ENCODE peak calls at places on chromosomes 4 and X, in five cellular contexts. One of them, this sample, is unnamed. For H3K27me3 and H3K36me3, the result is how much of the 10 kb centered on the place peaks cover.

GRCh38 chr4:17664755-17665154 is 50.3 kb downstream of the MED28 start:
- DNase-seq in aorta: no peak
- DNase-seq in tibial nerve: no peak
- DNase-seq in CD8-positive, alpha-beta T cell: no peak
- DNase-seq in neuronal stem cell: no peak
- DNase-seq in this sample: no peak

GRCh38 chrX:16113978-16114554 is 9.3 kb upstream of the GRPR start:
- DNase-seq in tibial nerve: no peak
- DNase-seq in neuronal stem cell: no peak
- DNase-seq in aorta: no peak
- DNase-seq in CD8-positive, alpha-beta T cell: no peak
- DNase-seq in this sample: no peak

GRCh38 chr4:128916832-128917231 is 107.3 kb downstream of the JADE1 start:
- DNase-seq in neuronal stem cell: no peak
- DNase-seq in tibial nerve: peak
- DNase-seq in aorta: no peak
- DNase-seq in CD8-positive, alpha-beta T cell: no peak
- DNase-seq in this sample: no peak

GRCh38 chr4:63170923-63171322 is 1238.3 kb downstream of the TECRL start:
- DNase-seq in neuronal stem cell: no peak
- DNase-seq in CD8-positive, alpha-beta T cell: no peak
- DNase-seq in tibial nerve: no peak
- DNase-seq in aorta: no peak
- DNase-seq in this sample: no peak

GRCh38 chrX:136166221-136166855 is 19.0 kb downstream of the FHL1 start:
- DNase-seq in aorta: no peak
- DNase-seq in tibial nerve: no peak
- DNase-seq in neuronal stem cell: no peak
- DNase-seq in CD8-positive, alpha-beta T cell: no peak
- DNase-seq in this sample: no peak

GRCh38 chr4:97367878-97368277 is 775.4 kb downstream of the STPG2 start:
- DNase-seq in aorta: no peak
- DNase-seq in neuronal stem cell: no peak
- DNase-seq in tibial nerve: no peak
- DNase-seq in CD8-positive, alpha-beta T cell: no peak
- DNase-seq in this sample: no peak

GRCh38 chrX:50707955-50708694 is 105.9 kb downstream of the SHROOM4 start:
- DNase-seq in CD8-positive, alpha-beta T cell: no peak
- DNase-seq in aorta: no peak
- DNase-seq in tibial nerve: no peak
- DNase-seq in neuronal stem cell: no peak
- DNase-seq in this sample: no peak

GRCh38 chrX:72381439-72382198 is 75.9 kb upstream of the CITED1 start:
- DNase-seq in aorta: no peak
- DNase-seq in CD8-positive, alpha-beta T cell: no peak
- DNase-seq in tibial nerve: no peak
- DNase-seq in neuronal stem cell: no peak
- DNase-seq in this sample: no peak

GRCh38 chrX:109889289-109890006 is 113.5 kb upstream of the TMEM164 start:
- DNase-seq in aorta: no peak
- DNase-seq in neuronal stem cell: no peak
- DNase-seq in tibial nerve: no peak
- DNase-seq in CD8-positive, alpha-beta T cell: no peak
- DNase-seq in this sample: no peak

GRCh38 chrX:41265615-41266014 is 68.3 kb upstream of the DDX3X start:
- DNase-seq in aorta: no peak
- DNase-seq in neuronal stem cell: no peak
- DNase-seq in CD8-positive, alpha-beta T cell: peak
- DNase-seq in tibial nerve: peak
- DNase-seq in this sample: no peak

GRCh38 chr4:179145746-179146530 is 1703.7 kb upstream of the AGA start:
- DNase-seq in CD8-positive, alpha-beta T cell: no peak
- DNase-seq in aorta: no peak
- DNase-seq in tibial nerve: no peak
- DNase-seq in neuronal stem cell: no peak
- DNase-seq in this sample: no peak

DNA sequence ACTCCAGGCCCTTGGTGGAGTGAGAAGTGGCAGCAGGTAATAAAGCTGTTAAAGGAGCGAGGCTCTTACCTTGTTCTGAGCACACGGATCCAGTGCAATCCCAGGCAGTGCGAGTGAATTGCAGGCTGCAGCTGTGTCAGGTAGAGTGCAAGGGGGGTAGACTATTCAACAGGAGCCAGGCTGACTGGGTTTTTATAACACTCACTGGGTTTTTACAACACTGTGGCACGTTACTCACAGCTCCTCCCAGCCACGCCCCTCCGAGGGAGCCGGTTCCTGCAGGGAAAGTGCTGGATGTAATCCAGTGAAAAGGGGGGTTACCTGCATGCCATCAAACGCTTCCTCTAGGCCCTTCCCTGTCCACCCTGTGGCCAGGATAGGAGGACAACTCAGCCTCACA is 358 bp downstream of the FGFBP1 start:
- DNase-seq in neuronal stem cell: no peak
- DNase-seq in tibial nerve: no peak
- DNase-seq in aorta: no peak
- DNase-seq in CD8-positive, alpha-beta T cell: no peak
- DNase-seq in this sample: peak
- H3K4me3 ChIP-seq in neuronal stem cell: no peak
- H3K4me3 ChIP-seq in tibial nerve: no peak
- H3K4me3 ChIP-seq in aorta: no peak
- H3K4me3 ChIP-seq in CD8-positive, alpha-beta T cell: no peak
- H3K4me3 ChIP-seq in this sample: no peak

DNA sequence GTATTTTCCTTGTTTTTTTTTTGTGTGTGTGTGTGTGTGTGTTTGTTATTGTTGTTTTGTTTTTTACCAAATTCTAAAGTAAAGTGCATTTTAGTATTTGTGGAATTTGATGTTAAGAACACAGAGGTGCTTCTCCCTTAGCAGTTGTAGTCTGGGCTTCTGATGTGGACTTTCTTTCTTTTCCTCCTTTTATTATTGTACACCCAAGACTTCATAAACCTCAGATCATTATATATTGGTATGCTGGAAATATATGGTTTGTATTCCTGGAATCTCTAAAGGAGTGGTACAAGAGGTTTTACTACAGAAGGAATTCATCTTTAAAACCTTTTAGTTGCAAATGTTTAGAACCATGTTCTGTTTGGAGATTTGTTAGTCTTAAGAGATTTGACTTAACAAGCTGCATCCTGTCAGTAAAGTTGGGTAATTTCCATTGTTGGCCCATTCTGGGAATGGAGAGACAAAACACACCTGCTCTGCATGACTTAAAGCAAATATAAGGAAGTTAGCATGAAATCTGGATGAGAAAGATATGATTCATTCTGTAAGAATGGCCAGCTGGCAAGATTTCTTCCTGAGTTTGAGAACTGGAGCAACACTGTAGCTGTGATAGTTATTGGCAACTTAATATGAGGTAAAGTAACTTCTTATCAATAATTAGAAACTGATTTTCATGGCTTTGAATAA is 64.0 kb downstream of the SMAD1 start:
- DNase-seq in neuronal stem cell: no peak
- DNase-seq in tibial nerve: no peak
- DNase-seq in aorta: no peak
- DNase-seq in CD8-positive, alpha-beta T cell: no peak
- DNase-seq in this sample: no peak
- H3K27me3 ChIP-seq in neuronal stem cell: under half
- H3K27me3 ChIP-seq in tibial nerve: under half
- H3K27me3 ChIP-seq in aorta: under half
- H3K27me3 ChIP-seq in CD8-positive, alpha-beta T cell: under half
- H3K27me3 ChIP-seq in this sample: under half

GRCh38 chrX:154440623-154441357 is 3.2 kb upstream of the FAM50A start:
- DNase-seq in CD8-positive, alpha-beta T cell: no peak
- DNase-seq in aorta: no peak
- DNase-seq in tibial nerve: no peak
- DNase-seq in neuronal stem cell: no peak
- DNase-seq in this sample: no peak
- H3K36me3 ChIP-seq in CD8-positive, alpha-beta T cell: under half
- H3K36me3 ChIP-seq in aorta: under half
- H3K36me3 ChIP-seq in tibial nerve: under half
- H3K36me3 ChIP-seq in neuronal stem cell: under half
- H3K36me3 ChIP-seq in this sample: under half

DNA sequence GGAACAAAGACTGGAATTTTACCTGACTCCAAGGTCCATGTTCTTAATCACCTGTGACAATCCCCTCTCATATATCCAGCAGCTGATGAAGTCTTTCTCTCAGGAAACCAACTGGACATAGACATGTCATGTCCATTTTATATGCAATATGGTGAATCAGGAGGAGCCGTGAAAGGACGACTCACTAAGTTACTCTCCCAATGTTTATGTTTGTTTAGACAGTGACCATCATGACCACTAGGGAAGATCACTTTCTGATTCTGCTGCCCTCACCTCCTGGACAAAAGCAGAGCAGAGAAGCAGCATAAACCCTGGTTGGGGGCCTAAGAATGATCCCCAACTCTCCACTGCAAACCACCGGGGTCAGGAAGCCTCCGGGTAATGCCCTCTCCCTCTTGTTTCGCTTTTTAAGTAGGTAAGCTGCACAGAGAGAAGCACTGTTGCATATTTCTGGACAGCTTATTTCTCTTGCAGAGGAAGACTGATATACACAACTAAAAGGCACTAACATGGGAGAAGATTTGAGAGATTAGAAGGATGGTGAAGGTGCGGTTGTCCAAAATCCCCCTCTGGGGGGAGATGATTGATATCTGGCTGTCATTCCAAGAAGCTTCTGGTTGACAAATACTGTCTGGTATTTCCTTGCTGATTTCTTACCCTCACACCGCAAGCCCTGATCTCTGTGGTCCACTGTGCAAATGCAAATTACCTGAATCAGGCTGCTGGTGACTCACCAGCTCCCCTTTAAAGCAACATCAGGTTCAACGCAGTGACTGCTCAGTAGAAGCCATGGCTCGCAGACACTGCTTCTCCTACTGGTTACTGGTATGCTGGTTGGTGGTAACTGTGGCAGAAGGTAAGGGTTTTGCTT is at the start of gene ODAPH:
- DNase-seq in neuronal stem cell: no peak
- DNase-seq in aorta: no peak
- DNase-seq in tibial nerve: no peak
- DNase-seq in CD8-positive, alpha-beta T cell: no peak
- DNase-seq in this sample: peak
- H3K4me3 ChIP-seq in neuronal stem cell: no peak
- H3K4me3 ChIP-seq in aorta: no peak
- H3K4me3 ChIP-seq in tibial nerve: no peak
- H3K4me3 ChIP-seq in CD8-positive, alpha-beta T cell: no peak
- H3K4me3 ChIP-seq in this sample: no peak

GRCh38 chrX:25010784-25011588 is 4.8 kb downstream of the ARX start:
- DNase-seq in aorta: no peak
- DNase-seq in neuronal stem cell: no peak
- DNase-seq in CD8-positive, alpha-beta T cell: no peak
- DNase-seq in tibial nerve: no peak
- DNase-seq in this sample: peak

GRCh38 chrX:25012433-25012735 is 3.4 kb downstream of the ARX start:
- DNase-seq in tibial nerve: no peak
- DNase-seq in CD8-positive, alpha-beta T cell: no peak
- DNase-seq in neuronal stem cell: no peak
- DNase-seq in aorta: no peak
- DNase-seq in this sample: peak

GRCh38 chrX:25012793-25013592 is 2.8 kb downstream of the ARX start:
- DNase-seq in neuronal stem cell: no peak
- DNase-seq in aorta: no peak
- DNase-seq in CD8-positive, alpha-beta T cell: no peak
- DNase-seq in tibial nerve: no peak
- DNase-seq in this sample: peak

GRCh38 chrX:25013593-25014365 is 2.0 kb downstream of the ARX start:
- DNase-seq in tibial nerve: no peak
- DNase-seq in CD8-positive, alpha-beta T cell: no peak
- DNase-seq in neuronal stem cell: no peak
- DNase-seq in aorta: no peak
- DNase-seq in this sample: peak

GRCh38 chrX:25011589-25012432 is 4.0 kb downstream of the ARX start:
- DNase-seq in CD8-positive, alpha-beta T cell: no peak
- DNase-seq in neuronal stem cell: no peak
- DNase-seq in aorta: no peak
- DNase-seq in tibial nerve: no peak
- DNase-seq in this sample: peak
- H3K27me3 ChIP-seq in CD8-positive, alpha-beta T cell: under half
- H3K27me3 ChIP-seq in neuronal stem cell: half or more
- H3K27me3 ChIP-seq in aorta: under half
- H3K27me3 ChIP-seq in tibial nerve: half or more
- H3K27me3 ChIP-seq in this sample: half or more

GRCh38 chr4:118772149-118773081 is 63.5 kb downstream of the SEC24D start:
- DNase-seq in aorta: no peak
- DNase-seq in CD8-positive, alpha-beta T cell: no peak
- DNase-seq in neuronal stem cell: peak
- DNase-seq in tibial nerve: no peak
- DNase-seq in this sample: peak

GRCh38 chr4:118770741-118771187 is 65.2 kb downstream of the SEC24D start:
- DNase-seq in aorta: no peak
- DNase-seq in CD8-positive, alpha-beta T cell: no peak
- DNase-seq in neuronal stem cell: no peak
- DNase-seq in tibial nerve: no peak
- DNase-seq in this sample: no peak

GRCh38 chr4:118765399-118765798 is 70.5 kb downstream of the SEC24D start:
- DNase-seq in tibial nerve: peak
- DNase-seq in CD8-positive, alpha-beta T cell: no peak
- DNase-seq in neuronal stem cell: no peak
- DNase-seq in aorta: no peak
- DNase-seq in this sample: no peak

GRCh38 chr4:118767109-118767508 is 68.8 kb downstream of the SEC24D start:
- DNase-seq in neuronal stem cell: no peak
- DNase-seq in tibial nerve: no peak
- DNase-seq in CD8-positive, alpha-beta T cell: no peak
- DNase-seq in aorta: no peak
- DNase-seq in this sample: no peak

DNA sequence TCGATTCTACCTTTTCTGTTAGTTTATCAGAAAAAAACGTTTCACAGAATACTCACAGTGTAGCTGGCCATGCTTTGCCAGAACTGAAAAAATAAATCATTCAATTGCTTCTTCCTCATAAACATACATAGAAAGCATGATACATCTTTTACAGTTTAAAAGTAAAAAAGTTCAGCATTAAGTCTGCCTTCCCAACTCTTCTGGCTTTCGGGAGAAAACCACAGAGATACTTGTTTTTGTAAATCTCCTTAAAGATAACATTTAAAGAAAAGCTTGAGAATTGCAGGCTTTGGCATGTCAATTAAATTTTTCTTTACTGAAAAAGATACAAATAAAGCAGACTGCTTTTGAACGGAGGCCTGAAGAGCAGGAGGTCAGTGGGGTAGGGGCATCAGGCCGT is 66.8 kb downstream of the SEC24D start:
- DNase-seq in CD8-positive, alpha-beta T cell: no peak
- DNase-seq in aorta: no peak
- DNase-seq in neuronal stem cell: no peak
- DNase-seq in tibial nerve: no peak
- DNase-seq in this sample: no peak
- H3K36me3 ChIP-seq in CD8-positive, alpha-beta T cell: under half
- H3K36me3 ChIP-seq in aorta: under half
- H3K36me3 ChIP-seq in neuronal stem cell: under half
- H3K36me3 ChIP-seq in tibial nerve: under half
- H3K36me3 ChIP-seq in this sample: under half

GRCh38 chr4:79964715-79965345 is 108.2 kb downstream of the ANTXR2 start:
- DNase-seq in CD8-positive, alpha-beta T cell: no peak
- DNase-seq in tibial nerve: no peak
- DNase-seq in aorta: no peak
- DNase-seq in neuronal stem cell: peak
- DNase-seq in this sample: peak
- H3K4me3 ChIP-seq in CD8-positive, alpha-beta T cell: no peak
- H3K4me3 ChIP-seq in tibial nerve: no peak
- H3K4me3 ChIP-seq in aorta: no peak
- H3K4me3 ChIP-seq in neuronal stem cell: peak
- H3K4me3 ChIP-seq in this sample: peak